ENCODE peak calls at places on chromosomes 16 and 17, in eight cellular contexts. W is lung, U is BE2C, C is DMS79, G is progenitor cell of endocrine pancreas, S is Caki2, O is fibroblast of pulmonary artery, B is lower leg skin. Z is an unnamed sample.

GRCh38 chr17:78526231-78527025 is 50.8 kb downstream of the DNAH17 start:
- DNase-seq in C (no peak), B (no peak), S (no peak), G (no peak), U (no peak), W (no peak), O (no peak), Z (peak)

GRCh38 chr16:74252329-74252728 is 44.3 kb upstream of the PSMD7 start:
- DNase-seq in G (no peak), B (no peak), O (peak), U (no peak), S (no peak), C (no peak), W (no peak), Z (no peak)

GRCh38 chr17:35101725-35102124 is 17.9 kb downstream of the RAD51D start:
- DNase-seq in C (no peak), U (no peak), S (no peak), O (no peak), B (no peak), W (no peak), G (no peak), Z (no peak)

GRCh38 chr17:62094175-62094574 is 29.1 kb upstream of the MED13 start:
- DNase-seq in G (no peak), O (no peak), S (no peak), W (no peak), B (no peak), U (no peak), C (no peak), Z (no peak)

GRCh38 chr16:49464877-49465504 is 91.4 kb downstream of the C16orf78 start:
- DNase-seq in G (peak), O (no peak), B (no peak), S (no peak), W (peak), C (no peak), U (no peak), Z (no peak)

GRCh38 chr17:51830886-51831285 is 327.6 kb downstream of the CA10 start:
- DNase-seq in G (no peak), S (no peak), U (no peak), W (no peak), B (no peak), O (no peak), C (no peak), Z (no peak)

GRCh38 chr16:89136931-89137330 is 34.6 kb upstream of the CDH15 start:
- DNase-seq in S (no peak), U (no peak), O (no peak), C (no peak), B (no peak), W (no peak), G (no peak), Z (no peak)

GRCh38 chr16:29806641-29807425 is 504 bp downstream of the MAZ start:
- DNase-seq in U (peak), B (no peak), O (no peak), C (peak), G (no peak), W (no peak), S (peak), Z (peak)

GRCh38 chr17:45009676-45010467 is 41.6 kb downstream of the DCAKD start:
- DNase-seq in C (peak), B (no peak), S (no peak), O (no peak), G (no peak), U (no peak), W (no peak), Z (no peak)

GRCh38 chr17:41792835-41793748 is 6.6 kb upstream of the JUP start:
- DNase-seq in G (no peak), W (peak), C (no peak), O (peak), U (peak), S (peak), B (no peak), Z (peak)

GRCh38 chr17:61444831-61445230 is 7.4 kb upstream of the TBX4 start:
- DNase-seq in U (no peak), B (no peak), G (no peak), S (peak), O (no peak), W (no peak), C (no peak), Z (no peak)

GRCh38 chr16:49825006-49825405 is 30.9 kb downstream of the ZNF423 start:
- DNase-seq in G (no peak), O (no peak), C (no peak), S (no peak), U (no peak), B (no peak), W (no peak), Z (no peak)